ENCODE peak calls at places on chromosomes 6 and 20, in seven cellular contexts. One of them, this sample, is unnamed.

GRCh38 chr6:105711216-105711615 is 308.3 kb upstream of the PREP start:
- DNase-seq in neural crest cell: no peak
- DNase-seq in AG09309: no peak
- DNase-seq in lower lobe of right lung: no peak
- DNase-seq in progenitor cell of endocrine pancreas: no peak
- DNase-seq in GM23338: no peak
- DNase-seq in MCF 10A: no peak
- DNase-seq in this sample: no peak

GRCh38 chr6:11245406-11245990 is 13.0 kb upstream of the NEDD9 start:
- DNase-seq in neural crest cell: no peak
- DNase-seq in progenitor cell of endocrine pancreas: no peak
- DNase-seq in AG09309: peak
- DNase-seq in GM23338: no peak
- DNase-seq in lower lobe of right lung: no peak
- DNase-seq in MCF 10A: no peak
- DNase-seq in this sample: no peak

GRCh38 chr20:31719644-31720485 is 2.8 kb downstream of the BCL2L1 start:
- DNase-seq in lower lobe of right lung: no peak
- DNase-seq in AG09309: no peak
- DNase-seq in progenitor cell of endocrine pancreas: peak
- DNase-seq in GM23338: peak
- DNase-seq in neural crest cell: no peak
- DNase-seq in MCF 10A: peak
- DNase-seq in this sample: no peak

GRCh38 chr6:126957721-126958120 is 160.8 kb upstream of the RSPO3 start:
- DNase-seq in MCF 10A: no peak
- DNase-seq in GM23338: no peak
- DNase-seq in AG09309: no peak
- DNase-seq in lower lobe of right lung: no peak
- DNase-seq in progenitor cell of endocrine pancreas: no peak
- DNase-seq in neural crest cell: no peak
- DNase-seq in this sample: no peak

GRCh38 chr20:50845566-50846211 is 50.8 kb downstream of the BCAS4 start:
- DNase-seq in neural crest cell: no peak
- DNase-seq in lower lobe of right lung: no peak
- DNase-seq in progenitor cell of endocrine pancreas: no peak
- DNase-seq in GM23338: no peak
- DNase-seq in MCF 10A: peak
- DNase-seq in AG09309: no peak
- DNase-seq in this sample: no peak

GRCh38 chr20:20362774-20363435 is 5.0 kb upstream of the INSM1 start:
- DNase-seq in MCF 10A: no peak
- DNase-seq in lower lobe of right lung: no peak
- DNase-seq in progenitor cell of endocrine pancreas: peak
- DNase-seq in neural crest cell: peak
- DNase-seq in AG09309: no peak
- DNase-seq in GM23338: peak
- DNase-seq in this sample: peak

GRCh38 chr20:63553251-63553932 is 567 bp upstream of the FNDC11 start:
- DNase-seq in lower lobe of right lung: peak
- DNase-seq in progenitor cell of endocrine pancreas: peak
- DNase-seq in GM23338: peak
- DNase-seq in MCF 10A: peak
- DNase-seq in neural crest cell: peak
- DNase-seq in AG09309: no peak
- DNase-seq in this sample: peak

GRCh38 chr6:153074761-153075160 is 56.3 kb downstream of the RGS17 start:
- DNase-seq in GM23338: no peak
- DNase-seq in progenitor cell of endocrine pancreas: no peak
- DNase-seq in MCF 10A: no peak
- DNase-seq in neural crest cell: no peak
- DNase-seq in lower lobe of right lung: no peak
- DNase-seq in AG09309: no peak
- DNase-seq in this sample: no peak

GRCh38 chr6:107606407-107606806 is 116.5 kb downstream of the SOBP start:
- DNase-seq in progenitor cell of endocrine pancreas: no peak
- DNase-seq in AG09309: no peak
- DNase-seq in neural crest cell: no peak
- DNase-seq in MCF 10A: no peak
- DNase-seq in lower lobe of right lung: no peak
- DNase-seq in GM23338: peak
- DNase-seq in this sample: no peak

GRCh38 chr6:38088010-38088409 is 268.5 kb downstream of the ZFAND3 start:
- DNase-seq in lower lobe of right lung: no peak
- DNase-seq in neural crest cell: no peak
- DNase-seq in GM23338: no peak
- DNase-seq in progenitor cell of endocrine pancreas: no peak
- DNase-seq in MCF 10A: no peak
- DNase-seq in AG09309: no peak
- DNase-seq in this sample: no peak

GRCh38 chr20:41508335-41508734 is 109.8 kb downstream of the CHD6 start:
- DNase-seq in AG09309: no peak
- DNase-seq in progenitor cell of endocrine pancreas: no peak
- DNase-seq in MCF 10A: no peak
- DNase-seq in GM23338: no peak
- DNase-seq in neural crest cell: no peak
- DNase-seq in lower lobe of right lung: no peak
- DNase-seq in this sample: no peak

GRCh38 chr20:31543966-31544598 is 29.8 kb downstream of the HM13 start:
- DNase-seq in lower lobe of right lung: no peak
- DNase-seq in progenitor cell of endocrine pancreas: no peak
- DNase-seq in neural crest cell: no peak
- DNase-seq in GM23338: no peak
- DNase-seq in AG09309: peak
- DNase-seq in MCF 10A: peak
- DNase-seq in this sample: no peak

GRCh38 chr20:23445596-23446217 is 6.2 kb downstream of the CSTL1 start:
- DNase-seq in MCF 10A: peak
- DNase-seq in GM23338: no peak
- DNase-seq in progenitor cell of endocrine pancreas: no peak
- DNase-seq in AG09309: peak
- DNase-seq in lower lobe of right lung: no peak
- DNase-seq in neural crest cell: no peak
- DNase-seq in this sample: no peak

GRCh38 chr6:2101213-2101612 is 144.2 kb downstream of the GMDS start:
- DNase-seq in progenitor cell of endocrine pancreas: no peak
- DNase-seq in GM23338: no peak
- DNase-seq in lower lobe of right lung: no peak
- DNase-seq in AG09309: no peak
- DNase-seq in neural crest cell: no peak
- DNase-seq in MCF 10A: peak
- DNase-seq in this sample: no peak

GRCh38 chr6:2102316-2102883 is 143.0 kb downstream of the GMDS start:
- DNase-seq in progenitor cell of endocrine pancreas: no peak
- DNase-seq in neural crest cell: no peak
- DNase-seq in AG09309: no peak
- DNase-seq in GM23338: no peak
- DNase-seq in lower lobe of right lung: no peak
- DNase-seq in MCF 10A: peak
- DNase-seq in this sample: no peak

GRCh38 chr6:2103644-2104523 is 141.5 kb downstream of the GMDS start:
- DNase-seq in GM23338: no peak
- DNase-seq in progenitor cell of endocrine pancreas: no peak
- DNase-seq in AG09309: peak
- DNase-seq in neural crest cell: no peak
- DNase-seq in lower lobe of right lung: no peak
- DNase-seq in MCF 10A: peak
- DNase-seq in this sample: no peak

GRCh38 chr6:2102966-2103365 is 142.4 kb downstream of the GMDS start:
- DNase-seq in lower lobe of right lung: no peak
- DNase-seq in MCF 10A: no peak
- DNase-seq in GM23338: no peak
- DNase-seq in AG09309: no peak
- DNase-seq in progenitor cell of endocrine pancreas: no peak
- DNase-seq in neural crest cell: no peak
- DNase-seq in this sample: no peak

GRCh38 chr6:2104524-2104880 is 140.9 kb downstream of the GMDS start:
- DNase-seq in neural crest cell: no peak
- DNase-seq in GM23338: no peak
- DNase-seq in progenitor cell of endocrine pancreas: no peak
- DNase-seq in lower lobe of right lung: no peak
- DNase-seq in MCF 10A: no peak
- DNase-seq in AG09309: no peak
- DNase-seq in this sample: no peak
- TF ChIP-seq CTCF in neural crest cell: no peak
- TF ChIP-seq CTCF in GM23338: no peak
- TF ChIP-seq CTCF in progenitor cell of endocrine pancreas: no peak
- TF ChIP-seq CTCF in lower lobe of right lung: no peak
- TF ChIP-seq CTCF in MCF 10A: no peak
- TF ChIP-seq CTCF in AG09309: no peak
- TF ChIP-seq CTCF in this sample: no peak

DNA sequence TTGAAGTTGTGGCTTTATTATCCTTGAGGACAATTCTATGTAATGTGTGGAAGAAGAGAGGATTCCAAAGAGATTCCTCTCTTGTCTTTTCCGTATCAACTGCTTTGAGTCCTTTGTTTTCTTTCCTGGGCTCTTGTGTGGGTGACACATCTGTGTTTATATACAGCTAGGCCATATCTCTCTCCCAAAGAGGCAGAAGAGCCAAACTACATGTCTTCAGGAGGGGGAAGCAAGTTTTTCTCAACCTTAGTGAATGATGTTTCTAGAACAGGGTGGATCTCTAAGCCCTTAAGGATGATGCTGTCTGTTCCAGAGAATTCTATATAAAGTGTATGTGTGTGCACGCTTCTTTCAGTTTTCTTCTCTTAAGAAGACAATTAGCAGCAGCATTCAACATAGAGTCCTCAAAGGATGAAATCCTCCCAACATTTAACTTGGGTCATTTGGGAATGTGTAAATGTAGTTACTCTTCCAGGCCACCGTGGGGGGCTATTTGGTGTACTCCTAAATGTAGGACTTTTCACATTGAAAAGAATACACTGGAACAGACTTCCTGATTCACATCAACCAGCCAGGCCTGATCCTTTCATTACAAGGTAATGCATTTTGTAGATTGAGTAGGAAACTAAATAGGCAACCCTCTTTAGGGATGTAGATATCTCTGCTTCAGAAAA is 92.8 kb upstream of the EEF1E1 start:
- DNase-seq in AG09309: no peak
- DNase-seq in GM23338: peak
- DNase-seq in lower lobe of right lung: no peak
- DNase-seq in MCF 10A: no peak
- DNase-seq in neural crest cell: no peak
- DNase-seq in progenitor cell of endocrine pancreas: no peak
- DNase-seq in this sample: peak
- TF ChIP-seq CTCF in AG09309: no peak
- TF ChIP-seq CTCF in GM23338: peak
- TF ChIP-seq CTCF in lower lobe of right lung: no peak
- TF ChIP-seq CTCF in MCF 10A: peak
- TF ChIP-seq CTCF in neural crest cell: peak
- TF ChIP-seq CTCF in progenitor cell of endocrine pancreas: peak
- TF ChIP-seq CTCF in this sample: peak

DNA sequence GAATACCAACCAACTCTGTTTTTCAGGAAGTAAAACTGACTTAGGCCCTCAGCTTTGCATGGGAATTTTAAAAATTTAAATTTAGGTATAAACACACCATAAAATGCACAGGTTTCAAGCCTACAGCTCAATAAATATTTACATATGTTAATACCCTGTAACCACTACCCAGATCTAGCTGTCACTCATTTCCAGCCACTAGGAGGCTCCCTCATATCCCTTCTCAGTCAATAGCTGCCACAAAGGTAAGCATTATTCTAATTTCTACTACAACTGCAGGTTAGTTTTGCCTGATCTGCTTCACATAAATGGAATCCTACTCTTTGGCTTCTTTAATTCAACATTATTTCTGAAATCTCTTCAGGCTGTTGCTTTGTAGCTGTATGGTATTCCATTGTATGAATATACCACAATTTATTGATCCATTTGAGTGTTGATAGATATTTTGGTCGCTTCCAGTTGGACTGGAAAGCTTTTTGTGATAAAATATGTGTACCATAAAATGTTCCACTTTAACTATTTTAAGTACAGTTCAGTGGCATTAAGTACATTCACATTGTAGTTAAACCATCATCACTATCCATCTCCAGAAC is 32.5 kb upstream of the MEI4 start:
- DNase-seq in AG09309: no peak
- DNase-seq in GM23338: peak
- DNase-seq in lower lobe of right lung: no peak
- DNase-seq in MCF 10A: peak
- DNase-seq in progenitor cell of endocrine pancreas: no peak
- DNase-seq in neural crest cell: peak
- DNase-seq in this sample: peak
- TF ChIP-seq CTCF in AG09309: peak
- TF ChIP-seq CTCF in GM23338: peak
- TF ChIP-seq CTCF in lower lobe of right lung: peak
- TF ChIP-seq CTCF in MCF 10A: peak
- TF ChIP-seq CTCF in progenitor cell of endocrine pancreas: peak
- TF ChIP-seq CTCF in neural crest cell: peak
- TF ChIP-seq CTCF in this sample: peak

GRCh38 chr6:73695619-73696421 is at the start of gene CD109:
- DNase-seq in GM23338: peak
- DNase-seq in AG09309: peak
- DNase-seq in progenitor cell of endocrine pancreas: peak
- DNase-seq in neural crest cell: peak
- DNase-seq in MCF 10A: peak
- DNase-seq in lower lobe of right lung: peak
- DNase-seq in this sample: peak
- TF ChIP-seq CTCF in GM23338: no peak
- TF ChIP-seq CTCF in AG09309: no peak
- TF ChIP-seq CTCF in progenitor cell of endocrine pancreas: no peak
- TF ChIP-seq CTCF in neural crest cell: no peak
- TF ChIP-seq CTCF in MCF 10A: no peak
- TF ChIP-seq CTCF in lower lobe of right lung: no peak
- TF ChIP-seq CTCF in this sample: no peak

GRCh38 chr20:39830903-39831302 is 858.1 kb downstream of the MAFB start:
- DNase-seq in GM23338: no peak
- DNase-seq in MCF 10A: no peak
- DNase-seq in neural crest cell: no peak
- DNase-seq in progenitor cell of endocrine pancreas: no peak
- DNase-seq in AG09309: no peak
- DNase-seq in lower lobe of right lung: no peak
- DNase-seq in this sample: no peak

GRCh38 chr20:39825524-39825923 is 863.4 kb downstream of the DHX35 start:
- DNase-seq in neural crest cell: no peak
- DNase-seq in lower lobe of right lung: no peak
- DNase-seq in GM23338: no peak
- DNase-seq in progenitor cell of endocrine pancreas: no peak
- DNase-seq in MCF 10A: peak
- DNase-seq in AG09309: no peak
- DNase-seq in this sample: no peak

GRCh38 chr20:39829713-39830112 is 859.3 kb downstream of the MAFB start:
- DNase-seq in MCF 10A: no peak
- DNase-seq in AG09309: no peak
- DNase-seq in lower lobe of right lung: no peak
- DNase-seq in progenitor cell of endocrine pancreas: no peak
- DNase-seq in neural crest cell: no peak
- DNase-seq in GM23338: peak
- DNase-seq in this sample: no peak

GRCh38 chr20:39825950-39826349 is 863.1 kb downstream of the MAFB start:
- DNase-seq in MCF 10A: no peak
- DNase-seq in AG09309: no peak
- DNase-seq in progenitor cell of endocrine pancreas: no peak
- DNase-seq in neural crest cell: no peak
- DNase-seq in lower lobe of right lung: no peak
- DNase-seq in GM23338: no peak
- DNase-seq in this sample: no peak

GRCh38 chr20:39829255-39829654 is 859.8 kb downstream of the MAFB start:
- DNase-seq in AG09309: no peak
- DNase-seq in neural crest cell: no peak
- DNase-seq in MCF 10A: no peak
- DNase-seq in GM23338: peak
- DNase-seq in lower lobe of right lung: no peak
- DNase-seq in progenitor cell of endocrine pancreas: no peak
- DNase-seq in this sample: peak
- TF ChIP-seq CTCF in AG09309: peak
- TF ChIP-seq CTCF in neural crest cell: peak
- TF ChIP-seq CTCF in MCF 10A: no peak
- TF ChIP-seq CTCF in GM23338: peak
- TF ChIP-seq CTCF in lower lobe of right lung: peak
- TF ChIP-seq CTCF in progenitor cell of endocrine pancreas: peak
- TF ChIP-seq CTCF in this sample: peak